ENCODE peak calls at places on chromosomes 2 and 18, in five cellular contexts. One of them, this sample, is unnamed.

GRCh38 chr2:152443771-152444170 is 108.8 kb downstream of the FMNL2 start:
- DNase-seq in heart left ventricle: no peak
- DNase-seq in iPS-NIHi11: no peak
- DNase-seq in head of caudate nucleus: no peak
- DNase-seq in choroid plexus epithelial cell: peak; percentile 60
- DNase-seq in this sample: no peak

GRCh38 chr2:27001851-27002369 is 30.9 kb upstream of the TMEM214 start:
- DNase-seq in heart left ventricle: no peak
- DNase-seq in choroid plexus epithelial cell: no peak
- DNase-seq in head of caudate nucleus: peak; percentile 12
- DNase-seq in iPS-NIHi11: no peak
- DNase-seq in this sample: no peak

GRCh38 chr2:130756721-130757195 is 1.4 kb downstream of the AMER3 start:
- DNase-seq in heart left ventricle: no peak
- DNase-seq in choroid plexus epithelial cell: no peak
- DNase-seq in head of caudate nucleus: no peak
- DNase-seq in iPS-NIHi11: no peak
- DNase-seq in this sample: peak; percentile 21

GRCh38 chr18:22006458-22006857 is 162.9 kb upstream of the GATA6 start:
- DNase-seq in heart left ventricle: no peak
- DNase-seq in head of caudate nucleus: no peak
- DNase-seq in choroid plexus epithelial cell: no peak
- DNase-seq in iPS-NIHi11: no peak
- DNase-seq in this sample: no peak

GRCh38 chr18:70110678-70111077 is 94.8 kb downstream of the RTTN start:
- DNase-seq in heart left ventricle: no peak
- DNase-seq in iPS-NIHi11: no peak
- DNase-seq in head of caudate nucleus: no peak
- DNase-seq in choroid plexus epithelial cell: no peak
- DNase-seq in this sample: no peak

GRCh38 chr18:58723810-58724602 is 52.7 kb downstream of the MALT1 start:
- DNase-seq in iPS-NIHi11: no peak
- DNase-seq in head of caudate nucleus: no peak
- DNase-seq in heart left ventricle: no peak
- DNase-seq in choroid plexus epithelial cell: no peak
- DNase-seq in this sample: no peak

GRCh38 chr2:85840091-85840490 is 48.7 kb downstream of the ST3GAL5 start:
- DNase-seq in iPS-NIHi11: no peak
- DNase-seq in choroid plexus epithelial cell: no peak
- DNase-seq in heart left ventricle: no peak
- DNase-seq in head of caudate nucleus: no peak
- DNase-seq in this sample: no peak

GRCh38 chr2:232534940-232535735 is 4.4 kb upstream of the CHRNG start:
- DNase-seq in head of caudate nucleus: no peak
- DNase-seq in choroid plexus epithelial cell: no peak
- DNase-seq in iPS-NIHi11: no peak
- DNase-seq in heart left ventricle: no peak
- DNase-seq in this sample: no peak

GRCh38 chr2:216083464-216084279 is 2.0 kb downstream of the TMEM169 start:
- DNase-seq in choroid plexus epithelial cell: peak; percentile 23
- DNase-seq in head of caudate nucleus: no peak
- DNase-seq in iPS-NIHi11: peak; percentile 47
- DNase-seq in heart left ventricle: no peak
- DNase-seq in this sample: peak; percentile 87

GRCh38 chr18:2529154-2529553 is 42.2 kb downstream of the METTL4 start:
- DNase-seq in head of caudate nucleus: no peak
- DNase-seq in iPS-NIHi11: peak; percentile 14
- DNase-seq in heart left ventricle: no peak
- DNase-seq in choroid plexus epithelial cell: peak; percentile 99
- DNase-seq in this sample: no peak

GRCh38 chr2:75466708-75467311 is 93.9 kb downstream of the EVA1A start:
- DNase-seq in iPS-NIHi11: peak; percentile 73
- DNase-seq in heart left ventricle: no peak
- DNase-seq in head of caudate nucleus: peak; percentile 23
- DNase-seq in choroid plexus epithelial cell: peak; percentile 48
- DNase-seq in this sample: peak; percentile 65

GRCh38 chr2:66803651-66804050 is 368.7 kb downstream of the MEIS1 start:
- DNase-seq in choroid plexus epithelial cell: peak; percentile 26
- DNase-seq in iPS-NIHi11: no peak
- DNase-seq in head of caudate nucleus: no peak
- DNase-seq in heart left ventricle: no peak
- DNase-seq in this sample: no peak

GRCh38 chr2:200223385-200223784 is 83.1 kb upstream of the SPATS2L start:
- DNase-seq in choroid plexus epithelial cell: no peak
- DNase-seq in heart left ventricle: no peak
- DNase-seq in iPS-NIHi11: no peak
- DNase-seq in head of caudate nucleus: no peak
- DNase-seq in this sample: no peak

GRCh38 chr2:37774976-37775907 is 103.8 kb upstream of the CDC42EP3 start:
- DNase-seq in heart left ventricle: no peak
- DNase-seq in head of caudate nucleus: no peak
- DNase-seq in choroid plexus epithelial cell: peak; percentile 44
- DNase-seq in iPS-NIHi11: no peak
- DNase-seq in this sample: no peak

GRCh38 chr18:74382481-74382880 is 66.8 kb downstream of the C18orf63 start:
- DNase-seq in choroid plexus epithelial cell: no peak
- DNase-seq in heart left ventricle: no peak
- DNase-seq in head of caudate nucleus: no peak
- DNase-seq in iPS-NIHi11: no peak
- DNase-seq in this sample: no peak

GRCh38 chr2:239171643-239172042 is 229.2 kb downstream of the HDAC4 start:
- DNase-seq in heart left ventricle: no peak
- DNase-seq in iPS-NIHi11: no peak
- DNase-seq in head of caudate nucleus: no peak
- DNase-seq in choroid plexus epithelial cell: no peak
- DNase-seq in this sample: no peak

GRCh38 chr18:59562751-59563150 is 134.5 kb downstream of the CCBE1 start:
- DNase-seq in choroid plexus epithelial cell: no peak
- DNase-seq in iPS-NIHi11: no peak
- DNase-seq in heart left ventricle: no peak
- DNase-seq in head of caudate nucleus: no peak
- DNase-seq in this sample: no peak

GRCh38 chr18:75500510-75500909 is 73.0 kb upstream of the SMIM21 start:
- DNase-seq in iPS-NIHi11: no peak
- DNase-seq in head of caudate nucleus: no peak
- DNase-seq in choroid plexus epithelial cell: peak; percentile 58
- DNase-seq in heart left ventricle: no peak
- DNase-seq in this sample: no peak

GRCh38 chr2:218343591-218343990 is 13.1 kb upstream of the CATIP start:
- DNase-seq in choroid plexus epithelial cell: peak; percentile 78
- DNase-seq in iPS-NIHi11: no peak
- DNase-seq in head of caudate nucleus: no peak
- DNase-seq in heart left ventricle: no peak
- DNase-seq in this sample: no peak

GRCh38 chr2:241870611-241871537 is 1.3 kb downstream of the RTP5 start:
- DNase-seq in choroid plexus epithelial cell: no peak
- DNase-seq in iPS-NIHi11: peak; percentile 59
- DNase-seq in heart left ventricle: no peak
- DNase-seq in head of caudate nucleus: no peak
- DNase-seq in this sample: no peak

GRCh38 chr2:119772128-119772527 is 12.4 kb downstream of the PTPN4 start:
- DNase-seq in iPS-NIHi11: no peak
- DNase-seq in heart left ventricle: no peak
- DNase-seq in head of caudate nucleus: no peak
- DNase-seq in choroid plexus epithelial cell: peak; percentile 18
- DNase-seq in this sample: no peak

GRCh38 chr2:226423498-226423960 is 376.1 kb downstream of the IRS1 start:
- DNase-seq in head of caudate nucleus: peak; percentile 57
- DNase-seq in heart left ventricle: no peak
- DNase-seq in choroid plexus epithelial cell: peak; percentile 60
- DNase-seq in iPS-NIHi11: no peak
- DNase-seq in this sample: peak; percentile 9

GRCh38 chr18:49668583-49669290 is 106.9 kb downstream of the LIPG start:
- DNase-seq in choroid plexus epithelial cell: peak; percentile 69
- DNase-seq in iPS-NIHi11: peak; percentile 31
- DNase-seq in heart left ventricle: peak; percentile 55
- DNase-seq in head of caudate nucleus: no peak
- DNase-seq in this sample: peak; percentile 48

GRCh38 chr2:126850951-126851350 is 47.7 kb upstream of the TEX51 start:
- DNase-seq in head of caudate nucleus: no peak
- DNase-seq in iPS-NIHi11: no peak
- DNase-seq in choroid plexus epithelial cell: no peak
- DNase-seq in heart left ventricle: no peak
- DNase-seq in this sample: no peak